ENCODE peak calls at places on chromosomes 11 and 22, in seven cellular contexts. One of them, this sample, is unnamed.

GRCh38 chr22:46638601-46639431 is 18.6 kb downstream of the GRAMD4 start:
- DNase-seq in stimulated activated CD4-positive, alpha-beta T cell treated with anti-CD3 and anti-CD28 coated beads, Interleukin-2, amount 100 ng/mL, for 48 hours: no peak
- DNase-seq in lower leg skin: no peak
- DNase-seq in endothelial cell: no peak
- DNase-seq in uterus: no peak
- DNase-seq in HFF-Myc: no peak
- DNase-seq in lower lobe of right lung: peak
- DNase-seq in this sample: peak

GRCh38 chr22:45009881-45010531 is at the start of gene PHF21B:
- DNase-seq in stimulated activated CD4-positive, alpha-beta T cell treated with anti-CD3 and anti-CD28 coated beads, Interleukin-2, amount 100 ng/mL, for 48 hours: peak
- DNase-seq in lower leg skin: no peak
- DNase-seq in endothelial cell: peak
- DNase-seq in uterus: peak
- DNase-seq in HFF-Myc: no peak
- DNase-seq in lower lobe of right lung: no peak
- DNase-seq in this sample: no peak

GRCh38 chr11:1326435-1327063 is 17.1 kb upstream of the TOLLIP start:
- DNase-seq in stimulated activated CD4-positive, alpha-beta T cell treated with anti-CD3 and anti-CD28 coated beads, Interleukin-2, amount 100 ng/mL, for 48 hours: no peak
- DNase-seq in lower leg skin: no peak
- DNase-seq in endothelial cell: no peak
- DNase-seq in uterus: no peak
- DNase-seq in HFF-Myc: no peak
- DNase-seq in lower lobe of right lung: no peak
- DNase-seq in this sample: no peak

GRCh38 chr11:28529540-28530410 is 421.6 kb downstream of the METTL15 start:
- DNase-seq in stimulated activated CD4-positive, alpha-beta T cell treated with anti-CD3 and anti-CD28 coated beads, Interleukin-2, amount 100 ng/mL, for 48 hours: no peak
- DNase-seq in lower leg skin: no peak
- DNase-seq in endothelial cell: peak
- DNase-seq in uterus: no peak
- DNase-seq in HFF-Myc: peak
- DNase-seq in lower lobe of right lung: no peak
- DNase-seq in this sample: no peak

GRCh38 chr11:74015919-74016684 is 7.2 kb upstream of the UCP3 start:
- DNase-seq in stimulated activated CD4-positive, alpha-beta T cell treated with anti-CD3 and anti-CD28 coated beads, Interleukin-2, amount 100 ng/mL, for 48 hours: no peak
- DNase-seq in lower leg skin: no peak
- DNase-seq in endothelial cell: no peak
- DNase-seq in uterus: no peak
- DNase-seq in HFF-Myc: no peak
- DNase-seq in lower lobe of right lung: no peak
- DNase-seq in this sample: no peak

GRCh38 chr11:28606930-28607329 is 498.7 kb downstream of the METTL15 start:
- DNase-seq in stimulated activated CD4-positive, alpha-beta T cell treated with anti-CD3 and anti-CD28 coated beads, Interleukin-2, amount 100 ng/mL, for 48 hours: no peak
- DNase-seq in lower leg skin: no peak
- DNase-seq in endothelial cell: no peak
- DNase-seq in uterus: peak
- DNase-seq in HFF-Myc: peak
- DNase-seq in lower lobe of right lung: no peak
- DNase-seq in this sample: no peak

GRCh38 chr11:15967166-15967565 is 389.2 kb downstream of the SOX6 start:
- DNase-seq in stimulated activated CD4-positive, alpha-beta T cell treated with anti-CD3 and anti-CD28 coated beads, Interleukin-2, amount 100 ng/mL, for 48 hours: no peak
- DNase-seq in lower leg skin: peak
- DNase-seq in endothelial cell: no peak
- DNase-seq in uterus: no peak
- DNase-seq in HFF-Myc: peak
- DNase-seq in lower lobe of right lung: no peak
- DNase-seq in this sample: no peak

GRCh38 chr11:106565326-106565725 is 452.9 kb downstream of the GUCY1A2 start:
- DNase-seq in stimulated activated CD4-positive, alpha-beta T cell treated with anti-CD3 and anti-CD28 coated beads, Interleukin-2, amount 100 ng/mL, for 48 hours: no peak
- DNase-seq in lower leg skin: no peak
- DNase-seq in endothelial cell: no peak
- DNase-seq in uterus: no peak
- DNase-seq in HFF-Myc: no peak
- DNase-seq in lower lobe of right lung: no peak
- DNase-seq in this sample: no peak

GRCh38 chr11:69854719-69855118 is 35.5 kb upstream of the FGF3 start:
- DNase-seq in stimulated activated CD4-positive, alpha-beta T cell treated with anti-CD3 and anti-CD28 coated beads, Interleukin-2, amount 100 ng/mL, for 48 hours: no peak
- DNase-seq in lower leg skin: no peak
- DNase-seq in endothelial cell: no peak
- DNase-seq in uterus: no peak
- DNase-seq in HFF-Myc: no peak
- DNase-seq in lower lobe of right lung: no peak
- DNase-seq in this sample: no peak

GRCh38 chr22:29256606-29257325 is 11.0 kb downstream of the RHBDD3 start:
- DNase-seq in stimulated activated CD4-positive, alpha-beta T cell treated with anti-CD3 and anti-CD28 coated beads, Interleukin-2, amount 100 ng/mL, for 48 hours: no peak
- DNase-seq in lower leg skin: no peak
- DNase-seq in endothelial cell: no peak
- DNase-seq in uterus: no peak
- DNase-seq in HFF-Myc: no peak
- DNase-seq in lower lobe of right lung: no peak
- DNase-seq in this sample: no peak

GRCh38 chr22:26476705-26477340 is 6.8 kb downstream of the HPS4 start:
- DNase-seq in stimulated activated CD4-positive, alpha-beta T cell treated with anti-CD3 and anti-CD28 coated beads, Interleukin-2, amount 100 ng/mL, for 48 hours: no peak
- DNase-seq in lower leg skin: no peak
- DNase-seq in endothelial cell: no peak
- DNase-seq in uterus: no peak
- DNase-seq in HFF-Myc: no peak
- DNase-seq in lower lobe of right lung: no peak
- DNase-seq in this sample: no peak

GRCh38 chr11:57158582-57158981 is 23.2 kb upstream of the LRRC55 start:
- DNase-seq in stimulated activated CD4-positive, alpha-beta T cell treated with anti-CD3 and anti-CD28 coated beads, Interleukin-2, amount 100 ng/mL, for 48 hours: no peak
- DNase-seq in lower leg skin: no peak
- DNase-seq in endothelial cell: no peak
- DNase-seq in uterus: no peak
- DNase-seq in HFF-Myc: no peak
- DNase-seq in lower lobe of right lung: no peak
- DNase-seq in this sample: no peak

GRCh38 chr22:44057411-44057987 is 33.4 kb downstream of the PARVB start:
- DNase-seq in stimulated activated CD4-positive, alpha-beta T cell treated with anti-CD3 and anti-CD28 coated beads, Interleukin-2, amount 100 ng/mL, for 48 hours: no peak
- DNase-seq in lower leg skin: peak
- DNase-seq in endothelial cell: no peak
- DNase-seq in uterus: peak
- DNase-seq in HFF-Myc: no peak
- DNase-seq in lower lobe of right lung: no peak
- DNase-seq in this sample: no peak

GRCh38 chr22:22043296-22044078 is 60.9 kb upstream of the TOP3B start:
- DNase-seq in stimulated activated CD4-positive, alpha-beta T cell treated with anti-CD3 and anti-CD28 coated beads, Interleukin-2, amount 100 ng/mL, for 48 hours: no peak
- DNase-seq in lower leg skin: no peak
- DNase-seq in endothelial cell: no peak
- DNase-seq in uterus: no peak
- DNase-seq in HFF-Myc: no peak
- DNase-seq in lower lobe of right lung: no peak
- DNase-seq in this sample: no peak

GRCh38 chr11:41836426-41836825 is 377.0 kb upstream of the LRRC4C start:
- DNase-seq in stimulated activated CD4-positive, alpha-beta T cell treated with anti-CD3 and anti-CD28 coated beads, Interleukin-2, amount 100 ng/mL, for 48 hours: no peak
- DNase-seq in lower leg skin: no peak
- DNase-seq in endothelial cell: no peak
- DNase-seq in uterus: no peak
- DNase-seq in HFF-Myc: no peak
- DNase-seq in lower lobe of right lung: no peak
- DNase-seq in this sample: no peak

GRCh38 chr11:1162498-1163311 is 5.0 kb downstream of the MUC5AC start:
- DNase-seq in stimulated activated CD4-positive, alpha-beta T cell treated with anti-CD3 and anti-CD28 coated beads, Interleukin-2, amount 100 ng/mL, for 48 hours: no peak
- DNase-seq in lower leg skin: no peak
- DNase-seq in endothelial cell: no peak
- DNase-seq in uterus: peak
- DNase-seq in HFF-Myc: no peak
- DNase-seq in lower lobe of right lung: no peak
- DNase-seq in this sample: peak

GRCh38 chr11:43830928-43831440 is 49.6 kb upstream of the ALKBH3 start:
- DNase-seq in stimulated activated CD4-positive, alpha-beta T cell treated with anti-CD3 and anti-CD28 coated beads, Interleukin-2, amount 100 ng/mL, for 48 hours: peak
- DNase-seq in lower leg skin: no peak
- DNase-seq in endothelial cell: no peak
- DNase-seq in uterus: peak
- DNase-seq in HFF-Myc: peak
- DNase-seq in lower lobe of right lung: no peak
- DNase-seq in this sample: no peak

GRCh38 chr11:33262016-33262638 is 4.9 kb downstream of the HIPK3 start:
- DNase-seq in stimulated activated CD4-positive, alpha-beta T cell treated with anti-CD3 and anti-CD28 coated beads, Interleukin-2, amount 100 ng/mL, for 48 hours: no peak
- DNase-seq in lower leg skin: no peak
- DNase-seq in endothelial cell: no peak
- DNase-seq in uterus: no peak
- DNase-seq in HFF-Myc: no peak
- DNase-seq in lower lobe of right lung: no peak
- DNase-seq in this sample: no peak